ENCODE peak calls at places on chromosomes 1 and 21, in six cellular contexts. K is A549, E is GM12878, U is K562, Z is SK-N-SH, M is H1. Y is an unnamed sample.

GRCh38 chr1:229013981-229014380 is 256.9 kb upstream of the RAB4A start:
- DNase-seq in K (no peak), E (no peak), U (no peak), Z (no peak), M (no peak), Y (no peak)

GRCh38 chr1:13754003-13754402 is 54.0 kb downstream of the PRDM2 start:
- DNase-seq in K (no peak), E (peak), U (no peak), Z (no peak), M (no peak), Y (no peak)

GRCh38 chr1:32501865-32502264 is 37.0 kb downstream of the ZBTB8B start:
- DNase-seq in K (no peak), E (no peak), U (no peak), Z (no peak), M (no peak), Y (no peak)

GRCh38 chr21:44083631-44084291 is 23.4 kb upstream of the PWP2 start:
- DNase-seq in K (no peak), E (no peak), U (no peak), Z (no peak), M (no peak), Y (no peak)

GRCh38 chr1:85569122-85569521 is 11.4 kb upstream of the CCN1 start:
- DNase-seq in K (no peak), E (no peak), U (no peak), Z (no peak), M (no peak), Y (no peak)

GRCh38 chr1:74324684-74325448 is 89.7 kb downstream of the TNNI3K start:
- DNase-seq in K (no peak), E (no peak), U (no peak), Z (no peak), M (no peak), Y (peak)

GRCh38 chr1:147641695-147642592 is 28.4 kb downstream of the ACP6 start:
- DNase-seq in K (peak), E (no peak), U (peak), Z (peak), M (peak), Y (peak)

GRCh38 chr1:39141925-39142324 is 62.6 kb upstream of the MACF1 start:
- DNase-seq in K (no peak), E (no peak), U (no peak), Z (no peak), M (no peak), Y (no peak)

GRCh38 chr1:87834941-87835340 is 506.3 kb downstream of the LMO4 start:
- DNase-seq in K (no peak), E (no peak), U (no peak), Z (no peak), M (no peak), Y (no peak)

GRCh38 chr1:55640708-55641473 is 425.7 kb upstream of the USP24 start:
- DNase-seq in K (no peak), E (peak), U (peak), Z (peak), M (no peak), Y (peak)

GRCh38 chr1:242523968-242524570 is 428 bp downstream of the PLD5 start:
- DNase-seq in K (peak), E (no peak), U (peak), Z (peak), M (peak), Y (no peak)

GRCh38 chr1:219574484-219575087 is 38.3 kb downstream of the ZC3H11B start:
- DNase-seq in K (no peak), E (no peak), U (no peak), Z (no peak), M (no peak), Y (no peak)

GRCh38 chr1:225418059-225418458 is 9.8 kb downstream of the LBR start:
- DNase-seq in K (no peak), E (no peak), U (no peak), Z (no peak), M (no peak), Y (no peak)

GRCh38 chr1:156583821-156584622 is 4.5 kb downstream of the TTC24 start:
- DNase-seq in K (peak), E (no peak), U (peak), Z (peak), M (peak), Y (peak)

GRCh38 chr21:34522284-34522683 is 10.3 kb upstream of the KCNE1 start:
- DNase-seq in K (no peak), E (no peak), U (no peak), Z (no peak), M (no peak), Y (peak)

GRCh38 chr1:193458628-193459027 is 272.2 kb upstream of the B3GALT2 start:
- DNase-seq in K (no peak), E (no peak), U (no peak), Z (no peak), M (no peak), Y (no peak)

GRCh38 chr1:8607906-8608305 is 209.5 kb downstream of the RERE start:
- DNase-seq in K (no peak), E (no peak), U (no peak), Z (no peak), M (no peak), Y (no peak)

GRCh38 chr21:26320541-26320940 is 150.0 kb upstream of the APP start:
- DNase-seq in K (no peak), E (no peak), U (no peak), Z (no peak), M (no peak), Y (no peak)

GRCh38 chr1:66464802-66465201 is 69.2 kb upstream of the SGIP1 start:
- DNase-seq in K (peak), E (no peak), U (no peak), Z (no peak), M (no peak), Y (no peak)

GRCh38 chr1:165375623-165376022 is 19.1 kb upstream of the LMX1A start:
- DNase-seq in K (no peak), E (no peak), U (no peak), Z (no peak), M (no peak), Y (no peak)

GRCh38 chr1:55039342-55040082 is at the start of gene PCSK9:
- DNase-seq in K (peak), E (no peak), U (peak), Z (peak), M (peak), Y (peak)

GRCh38 chr1:207499573-207499972 is 3.6 kb downstream of the CR1 start:
- DNase-seq in K (peak), E (peak), U (peak), Z (peak), M (peak), Y (peak)

GRCh38 chr1:31230378-31230777 is 9.3 kb downstream of the NKAIN1 start:
- DNase-seq in K (no peak), E (no peak), U (no peak), Z (no peak), M (no peak), Y (no peak)

GRCh38 chr21:21715286-21715969 is 717.2 kb downstream of the NCAM2 start:
- DNase-seq in K (no peak), E (no peak), U (no peak), Z (no peak), M (no peak), Y (no peak)

GRCh38 chr1:84782881-84783280 is 92.6 kb upstream of the SSX2IP start:
- DNase-seq in K (no peak), E (no peak), U (no peak), Z (no peak), M (no peak), Y (no peak)

GRCh38 chr1:53077599-53077965 is 15.6 kb downstream of the PODN start:
- DNase-seq in K (no peak), E (no peak), U (no peak), Z (no peak), M (no peak), Y (no peak)

GRCh38 chr1:207032528-207033017 is at the start of gene C1orf116:
- DNase-seq in K (peak), E (no peak), U (peak), Z (no peak), M (peak), Y (peak)

GRCh38 chr1:163876546-163876945 is 554.8 kb downstream of the NUF2 start:
- DNase-seq in K (no peak), E (no peak), U (no peak), Z (no peak), M (no peak), Y (no peak)

GRCh38 chr1:145982010-145982723 is 14.2 kb downstream of the TXNIP start:
- DNase-seq in K (no peak), E (no peak), U (no peak), Z (no peak), M (no peak), Y (no peak)

GRCh38 chr1:229062135-229062534 is 208.8 kb upstream of the RAB4A start:
- DNase-seq in K (no peak), E (no peak), U (no peak), Z (no peak), M (no peak), Y (no peak)

GRCh38 chr1:214471458-214471857 is 79.9 kb downstream of the PTPN14 start:
- DNase-seq in K (no peak), E (no peak), U (no peak), Z (no peak), M (no peak), Y (no peak)

GRCh38 chr1:68113961-68114360 is 63.5 kb upstream of the DIRAS3 start:
- DNase-seq in K (no peak), E (no peak), U (no peak), Z (no peak), M (peak), Y (no peak)

GRCh38 chr1:92916899-92917298 is 44.4 kb downstream of the DIPK1A start:
- DNase-seq in K (no peak), E (no peak), U (no peak), Z (no peak), M (no peak), Y (no peak)

GRCh38 chr1:180194546-180195207 is 35.4 kb upstream of the LHX4 start:
- DNase-seq in K (no peak), E (no peak), U (peak), Z (no peak), M (no peak), Y (no peak)

GRCh38 chr1:169368406-169368769 is 393 bp downstream of the BLZF1 start:
- DNase-seq in K (no peak), E (peak), U (peak), Z (peak), M (no peak), Y (peak)

GRCh38 chr1:211529453-211529852 is 37.5 kb upstream of the RD3 start:
- DNase-seq in K (no peak), E (no peak), U (no peak), Z (no peak), M (no peak), Y (no peak)

GRCh38 chr1:209624516-209625204 is 27.6 kb downstream of the LAMB3 start:
- DNase-seq in K (no peak), E (no peak), U (no peak), Z (no peak), M (no peak), Y (no peak)

GRCh38 chr1:209627349-209628196 is 24.7 kb downstream of the LAMB3 start:
- DNase-seq in K (peak), E (no peak), U (peak), Z (peak), M (peak), Y (peak)

GRCh38 chr1:209626633-209627348 is 25.4 kb downstream of the LAMB3 start:
- DNase-seq in K (no peak), E (no peak), U (no peak), Z (no peak), M (no peak), Y (no peak)

GRCh38 chr1:209625205-209625549 is 27.0 kb downstream of the LAMB3 start:
- DNase-seq in K (no peak), E (no peak), U (no peak), Z (no peak), M (no peak), Y (no peak)

DNA sequence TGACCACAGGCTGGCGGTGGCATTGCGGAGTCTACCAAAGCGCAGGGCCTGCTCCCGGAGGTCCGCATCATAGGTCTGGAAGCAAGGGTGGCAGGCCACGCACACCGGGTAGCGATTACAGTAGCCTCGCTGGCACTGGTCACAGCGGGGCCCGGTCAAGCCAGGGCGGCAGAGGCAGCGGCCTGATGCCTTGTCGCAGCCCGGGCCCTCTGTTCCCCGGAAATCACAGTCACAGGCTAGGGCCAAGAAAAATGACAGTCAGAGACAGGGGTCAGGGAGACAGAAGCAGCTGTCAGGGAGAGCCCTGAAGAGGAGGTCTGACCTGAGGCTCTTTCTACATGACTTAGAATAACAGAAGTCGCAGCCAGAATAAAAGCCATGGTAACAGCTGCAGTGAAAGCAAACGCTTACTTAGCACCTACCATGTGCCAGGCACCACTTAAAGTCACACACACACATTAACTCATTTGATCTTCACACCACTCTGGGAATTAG is 26.4 kb downstream of the LAMB3 start:
- DNase-seq in K (no peak), E (no peak), U (no peak), Z (no peak), M (no peak), Y (no peak)
- TF ChIP-seq CHD2 in K (no peak), E (no peak), U (no peak), Z (no peak), M (no peak), Y (no peak)

DNA sequence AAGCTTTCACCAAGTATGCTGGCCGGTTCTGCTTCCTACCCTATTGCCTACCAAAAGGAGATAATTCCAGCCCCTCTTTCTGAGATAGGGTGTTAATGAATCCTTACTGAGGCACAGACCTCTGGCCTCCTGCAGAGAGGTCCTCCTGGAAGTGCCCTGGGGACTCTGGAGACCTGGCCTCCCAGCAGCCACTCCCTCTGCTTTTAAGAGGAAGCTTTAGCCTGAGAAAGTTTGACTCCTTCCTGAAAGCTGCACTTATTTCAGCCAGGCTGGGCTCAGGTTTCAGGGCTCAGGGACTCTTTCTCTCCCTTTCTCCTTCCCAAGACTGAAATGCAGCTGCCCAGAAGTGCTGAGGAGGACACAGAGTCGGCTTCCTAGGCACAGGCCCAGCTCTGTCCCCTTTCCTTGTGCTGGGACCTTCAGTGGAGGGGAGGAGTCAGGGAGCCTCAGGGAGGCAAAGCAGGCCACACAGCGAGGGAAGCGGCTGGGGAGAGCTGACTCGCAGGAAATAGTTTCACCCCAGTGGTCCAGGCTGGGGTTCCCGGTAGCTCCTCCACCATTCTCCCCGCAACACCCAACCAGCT is 137.2 kb downstream of the NAV1 start:
- DNase-seq in K (no peak), E (no peak), U (peak), Z (no peak), M (no peak), Y (no peak)
- TF ChIP-seq CHD2 in K (no peak), E (no peak), U (no peak), Z (no peak), M (no peak), Y (no peak)

GRCh38 chr21:37673801-37674575 is 242.3 kb downstream of the KCNJ6 start:
- DNase-seq in K (no peak), E (no peak), U (no peak), Z (no peak), M (no peak), Y (no peak)

GRCh38 chr21:37670883-37671282 is 245.4 kb downstream of the KCNJ6 start:
- DNase-seq in K (peak), E (no peak), U (no peak), Z (no peak), M (no peak), Y (peak)

GRCh38 chr21:37671381-37671780 is 244.9 kb downstream of the KCNJ6 start:
- DNase-seq in K (no peak), E (no peak), U (no peak), Z (no peak), M (no peak), Y (no peak)

GRCh38 chr21:37677006-37677405 is 239.3 kb downstream of the KCNJ6 start:
- DNase-seq in K (no peak), E (no peak), U (no peak), Z (no peak), M (no peak), Y (no peak)

DNA sequence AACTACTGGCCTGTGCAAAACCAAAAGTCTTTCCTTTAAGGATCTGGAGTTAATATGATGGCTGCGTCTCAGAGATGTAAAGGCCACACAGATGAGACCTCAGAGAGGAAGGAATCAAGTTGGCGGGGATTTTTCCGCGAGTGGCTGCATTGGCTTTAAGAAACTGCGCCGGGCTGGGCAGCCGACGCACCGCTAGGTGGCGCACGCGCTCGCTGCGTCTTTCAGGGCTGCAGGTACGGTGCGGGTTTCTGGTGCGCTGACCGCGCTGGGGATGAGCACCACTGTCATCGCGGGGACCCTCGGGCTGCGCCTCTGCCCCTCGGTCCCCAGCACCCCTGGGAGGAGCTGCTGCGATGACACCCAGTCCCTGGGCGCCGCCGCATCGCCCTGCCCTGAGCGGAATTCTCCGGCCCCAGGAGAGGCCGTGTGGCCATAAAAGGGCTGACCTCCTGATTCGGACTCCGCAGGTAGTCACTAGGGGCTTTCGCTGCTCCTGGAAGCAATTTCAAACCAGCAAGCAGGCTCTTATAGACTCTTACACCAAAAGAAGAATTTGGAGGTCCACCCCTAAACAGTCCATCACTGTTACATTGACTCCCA is 241.0 kb downstream of the KCNJ6 start:
- DNase-seq in K (peak), E (no peak), U (peak), Z (peak), M (peak), Y (no peak)
- TF ChIP-seq CHD2 in K (no peak), E (no peak), U (no peak), Z (no peak), M (no peak), Y (no peak)

DNA sequence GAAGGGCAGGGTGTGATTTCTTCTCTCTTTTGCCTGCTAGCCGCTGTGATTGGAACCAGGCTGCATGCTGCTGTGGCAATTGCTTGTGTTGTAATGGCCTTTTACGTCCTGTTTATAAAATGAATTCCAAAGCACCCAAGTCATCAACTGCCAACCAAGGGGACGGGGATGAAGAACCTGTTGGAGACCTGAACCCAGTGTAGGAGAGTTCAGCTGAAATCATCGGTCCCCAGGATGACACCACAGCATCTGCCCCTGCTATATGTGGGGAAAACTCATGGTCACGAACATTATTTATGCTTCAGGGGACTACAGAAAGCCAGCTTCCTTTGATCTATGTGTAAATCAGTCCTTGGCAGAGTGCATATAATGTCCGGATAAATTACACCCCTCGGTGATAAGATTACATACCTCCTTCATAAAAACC is 3.8 kb downstream of the TMEM167B start:
- DNase-seq in K (no peak), E (no peak), U (no peak), Z (no peak), M (no peak), Y (no peak)
- TF ChIP-seq CHD2 in K (no peak), E (no peak), U (no peak), Z (no peak), M (no peak), Y (no peak)

GRCh38 chr1:222817529-222817928 is 2.7 kb downstream of the DISP1 start:
- DNase-seq in K (peak), E (no peak), U (no peak), Z (peak), M (no peak), Y (no peak)
- TF ChIP-seq CHD2 in K (no peak), E (no peak), U (no peak), Z (no peak), M (no peak), Y (no peak)

GRCh38 chr1:10694633-10695627 is 101.5 kb downstream of the CASZ1 start:
- DNase-seq in K (peak), E (no peak), U (peak), Z (peak), M (peak), Y (peak)

GRCh38 chr1:10698726-10699469 is 97.5 kb downstream of the CASZ1 start:
- DNase-seq in K (no peak), E (no peak), U (no peak), Z (no peak), M (no peak), Y (no peak)

GRCh38 chr1:10699470-10699835 is 97.0 kb downstream of the CASZ1 start:
- DNase-seq in K (no peak), E (no peak), U (no peak), Z (no peak), M (no peak), Y (no peak)

GRCh38 chr1:10697621-10698160 is 98.8 kb downstream of the CASZ1 start:
- DNase-seq in K (no peak), E (no peak), U (no peak), Z (no peak), M (no peak), Y (no peak)

DNA sequence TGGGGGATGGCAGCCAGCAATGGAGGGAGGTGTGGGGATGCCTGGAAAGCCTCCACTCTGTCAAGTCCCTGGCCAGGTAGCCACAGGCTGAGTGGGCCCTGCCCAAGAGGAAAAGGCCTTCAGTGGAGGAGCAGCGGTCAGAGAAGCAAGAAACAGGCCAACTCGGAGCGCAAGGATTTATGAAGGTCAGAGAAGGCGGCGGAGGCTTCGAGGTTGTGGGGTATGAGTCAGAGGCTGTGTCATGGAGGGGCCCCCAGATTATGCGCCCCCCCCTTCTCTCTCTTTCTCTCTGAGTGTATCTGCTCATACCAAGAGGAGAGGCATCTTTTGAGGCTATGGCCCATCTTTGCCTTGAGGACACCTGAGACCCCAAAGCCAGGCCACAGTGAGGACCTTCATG is 99.5 kb downstream of the CASZ1 start:
- DNase-seq in K (no peak), E (no peak), U (peak), Z (no peak), M (no peak), Y (no peak)
- TF ChIP-seq CHD2 in K (no peak), E (no peak), U (no peak), Z (no peak), M (no peak), Y (no peak)